ENCODE peak calls at places on chromosome 12, in six cellular contexts. One of them, this sample, is unnamed.

GRCh38 chr12:121187501-121187900 is 22.4 kb upstream of the P2RX4 start:
- DNase-seq in neuronal stem cell: no peak
- DNase-seq in GM23338: no peak
- DNase-seq in SK-N-SH: no peak
- DNase-seq in OCI-LY7: no peak
- DNase-seq in IMR-90: no peak
- DNase-seq in this sample: no peak

GRCh38 chr12:59579616-59580015 is 16.2 kb upstream of the SLC16A7 start:
- DNase-seq in neuronal stem cell: no peak
- DNase-seq in GM23338: no peak
- DNase-seq in SK-N-SH: no peak
- DNase-seq in OCI-LY7: no peak
- DNase-seq in IMR-90: no peak
- DNase-seq in this sample: no peak

GRCh38 chr12:66398931-66399625 is 96.8 kb downstream of the HELB start:
- DNase-seq in neuronal stem cell: no peak
- DNase-seq in GM23338: no peak
- DNase-seq in SK-N-SH: no peak
- DNase-seq in OCI-LY7: no peak
- DNase-seq in IMR-90: peak; percentile 60
- DNase-seq in this sample: no peak

GRCh38 chr12:108305520-108305919 is 33.6 kb downstream of the CMKLR1 start:
- DNase-seq in neuronal stem cell: no peak
- DNase-seq in GM23338: no peak
- DNase-seq in SK-N-SH: peak; percentile 70
- DNase-seq in OCI-LY7: no peak
- DNase-seq in IMR-90: peak; percentile 71
- DNase-seq in this sample: no peak

GRCh38 chr12:124952295-124952694 is 36.6 kb downstream of the DHX37 start:
- DNase-seq in neuronal stem cell: no peak
- DNase-seq in GM23338: no peak
- DNase-seq in SK-N-SH: peak; percentile 21
- DNase-seq in OCI-LY7: no peak
- DNase-seq in IMR-90: no peak
- DNase-seq in this sample: no peak

GRCh38 chr12:90058721-90059120 is 350.1 kb upstream of the ATP2B1 start:
- DNase-seq in neuronal stem cell: no peak
- DNase-seq in GM23338: no peak
- DNase-seq in SK-N-SH: no peak
- DNase-seq in OCI-LY7: no peak
- DNase-seq in IMR-90: peak; percentile 93
- DNase-seq in this sample: no peak

GRCh38 chr12:102874819-102875218 is 42.2 kb downstream of the PAH start:
- DNase-seq in neuronal stem cell: no peak
- DNase-seq in GM23338: no peak
- DNase-seq in SK-N-SH: no peak
- DNase-seq in OCI-LY7: no peak
- DNase-seq in IMR-90: no peak
- DNase-seq in this sample: no peak

GRCh38 chr12:34236073-34236472 is 213.8 kb downstream of the ALG10 start:
- DNase-seq in neuronal stem cell: no peak
- DNase-seq in GM23338: no peak
- DNase-seq in SK-N-SH: no peak
- DNase-seq in OCI-LY7: no peak
- DNase-seq in IMR-90: no peak
- DNase-seq in this sample: no peak

GRCh38 chr12:79818856-79819255 is 116.0 kb downstream of the PPP1R12A start:
- DNase-seq in neuronal stem cell: no peak
- DNase-seq in GM23338: no peak
- DNase-seq in SK-N-SH: no peak
- DNase-seq in OCI-LY7: no peak
- DNase-seq in IMR-90: no peak
- DNase-seq in this sample: no peak

GRCh38 chr12:131783915-131784541 is 44.2 kb upstream of the MMP17 start:
- DNase-seq in neuronal stem cell: no peak
- DNase-seq in GM23338: peak; percentile 79
- DNase-seq in SK-N-SH: no peak
- DNase-seq in OCI-LY7: no peak
- DNase-seq in IMR-90: peak; percentile 86
- DNase-seq in this sample: no peak

GRCh38 chr12:57089259-57090245 is 638 bp downstream of the NAB2 start:
- DNase-seq in neuronal stem cell: no peak
- DNase-seq in GM23338: peak; percentile 49
- DNase-seq in SK-N-SH: peak; percentile 69
- DNase-seq in OCI-LY7: peak; percentile 35
- DNase-seq in IMR-90: peak; percentile 51
- DNase-seq in this sample: peak; percentile 62

DNA sequence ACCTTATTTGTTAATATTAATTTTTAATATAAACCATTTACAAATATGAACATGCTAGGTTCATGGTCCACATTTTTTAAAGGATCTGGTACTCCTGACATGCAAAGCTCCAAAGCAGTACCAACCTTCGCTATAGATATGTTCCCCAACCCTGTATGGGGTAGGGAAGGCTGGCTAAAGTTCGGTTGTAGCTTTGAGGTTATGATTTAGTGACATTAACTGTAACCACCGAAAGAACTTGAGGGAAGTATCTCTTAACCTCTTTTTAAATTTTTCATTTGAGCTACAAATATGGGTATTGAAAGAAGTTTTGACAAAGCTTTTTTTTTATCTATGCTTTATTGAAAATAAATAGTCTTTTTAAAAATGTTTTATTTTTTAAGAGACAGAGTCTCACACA is 115.5 kb downstream of the DYRK2 start:
- DNase-seq in neuronal stem cell: no peak
- DNase-seq in GM23338: no peak
- DNase-seq in SK-N-SH: no peak
- DNase-seq in OCI-LY7: no peak
- DNase-seq in IMR-90: no peak
- DNase-seq in this sample: no peak
- H3K4me2 ChIP-seq in neuronal stem cell: no peak overlapping the region
- H3K4me2 ChIP-seq in GM23338: no peak overlapping the region
- H3K4me2 ChIP-seq in SK-N-SH: no peak overlapping the region
- H3K4me2 ChIP-seq in OCI-LY7: no peak overlapping the region
- H3K4me2 ChIP-seq in IMR-90: no peak overlapping the region
- H3K4me2 ChIP-seq in this sample: no peak overlapping the region

GRCh38 chr12:50617657-50618056 is 112.9 kb downstream of the DIP2B start:
- DNase-seq in neuronal stem cell: no peak
- DNase-seq in GM23338: no peak
- DNase-seq in SK-N-SH: no peak
- DNase-seq in OCI-LY7: no peak
- DNase-seq in IMR-90: no peak
- DNase-seq in this sample: no peak
- H3K27ac ChIP-seq in neuronal stem cell: no peak overlapping the region
- H3K27ac ChIP-seq in GM23338: no peak overlapping the region
- H3K27ac ChIP-seq in SK-N-SH: no peak overlapping the region
- H3K27ac ChIP-seq in OCI-LY7: no peak overlapping the region
- H3K27ac ChIP-seq in IMR-90: no peak overlapping the region
- H3K27ac ChIP-seq in this sample: no peak overlapping the region

GRCh38 chr12:64660237-64661018 is 50.1 kb downstream of the RASSF3 start:
- DNase-seq in neuronal stem cell: no peak
- DNase-seq in GM23338: no peak
- DNase-seq in SK-N-SH: no peak
- DNase-seq in OCI-LY7: no peak
- DNase-seq in IMR-90: no peak
- DNase-seq in this sample: no peak

GRCh38 chr12:64655141-64655540 is 44.8 kb downstream of the RASSF3 start:
- DNase-seq in neuronal stem cell: no peak
- DNase-seq in GM23338: no peak
- DNase-seq in SK-N-SH: no peak
- DNase-seq in OCI-LY7: no peak
- DNase-seq in IMR-90: no peak
- DNase-seq in this sample: no peak

GRCh38 chr12:64663019-64663418 is 52.7 kb downstream of the RASSF3 start:
- DNase-seq in neuronal stem cell: no peak
- DNase-seq in GM23338: no peak
- DNase-seq in SK-N-SH: no peak
- DNase-seq in OCI-LY7: no peak
- DNase-seq in IMR-90: no peak
- DNase-seq in this sample: no peak

GRCh38 chr12:64656429-64656828 is 46.1 kb downstream of the RASSF3 start:
- DNase-seq in neuronal stem cell: no peak
- DNase-seq in GM23338: no peak
- DNase-seq in SK-N-SH: no peak
- DNase-seq in OCI-LY7: no peak
- DNase-seq in IMR-90: no peak
- DNase-seq in this sample: no peak

GRCh38 chr12:64658892-64659481 is 48.7 kb downstream of the RASSF3 start:
- DNase-seq in neuronal stem cell: no peak
- DNase-seq in GM23338: no peak
- DNase-seq in SK-N-SH: no peak
- DNase-seq in OCI-LY7: no peak
- DNase-seq in IMR-90: no peak
- DNase-seq in this sample: no peak
- H3K4me1 ChIP-seq in neuronal stem cell: no peaks in the 10 kb centered on the region
- H3K4me1 ChIP-seq in GM23338: peaks cover 7% of the 10 kb centered on the region
- H3K4me1 ChIP-seq in SK-N-SH: peaks cover 6% of the 10 kb centered on the region
- H3K4me1 ChIP-seq in OCI-LY7: peaks cover 10% of the 10 kb centered on the region
- H3K4me1 ChIP-seq in IMR-90: peaks cover 4% of the 10 kb centered on the region
- H3K4me1 ChIP-seq in this sample: no peaks in the 10 kb centered on the region

GRCh38 chr12:116863275-116863767 is 17.9 kb downstream of the HRK start:
- DNase-seq in neuronal stem cell: no peak
- DNase-seq in GM23338: peak; percentile 82
- DNase-seq in SK-N-SH: peak; percentile 39
- DNase-seq in OCI-LY7: peak; percentile 53
- DNase-seq in IMR-90: peak; percentile 75
- DNase-seq in this sample: peak; percentile 20

GRCh38 chr12:116861331-116861730 is 19.9 kb downstream of the HRK start:
- DNase-seq in neuronal stem cell: no peak
- DNase-seq in GM23338: no peak
- DNase-seq in SK-N-SH: peak; percentile 84
- DNase-seq in OCI-LY7: peak; percentile 92
- DNase-seq in IMR-90: peak; percentile 90
- DNase-seq in this sample: peak; percentile 79

GRCh38 chr12:116867523-116867922 is 13.7 kb downstream of the HRK start:
- DNase-seq in neuronal stem cell: no peak
- DNase-seq in GM23338: peak; percentile 35
- DNase-seq in SK-N-SH: no peak
- DNase-seq in OCI-LY7: no peak
- DNase-seq in IMR-90: no peak
- DNase-seq in this sample: no peak

GRCh38 chr12:116862167-116862566 is 19.1 kb downstream of the HRK start:
- DNase-seq in neuronal stem cell: no peak
- DNase-seq in GM23338: no peak
- DNase-seq in SK-N-SH: no peak
- DNase-seq in OCI-LY7: no peak
- DNase-seq in IMR-90: no peak
- DNase-seq in this sample: no peak

DNA sequence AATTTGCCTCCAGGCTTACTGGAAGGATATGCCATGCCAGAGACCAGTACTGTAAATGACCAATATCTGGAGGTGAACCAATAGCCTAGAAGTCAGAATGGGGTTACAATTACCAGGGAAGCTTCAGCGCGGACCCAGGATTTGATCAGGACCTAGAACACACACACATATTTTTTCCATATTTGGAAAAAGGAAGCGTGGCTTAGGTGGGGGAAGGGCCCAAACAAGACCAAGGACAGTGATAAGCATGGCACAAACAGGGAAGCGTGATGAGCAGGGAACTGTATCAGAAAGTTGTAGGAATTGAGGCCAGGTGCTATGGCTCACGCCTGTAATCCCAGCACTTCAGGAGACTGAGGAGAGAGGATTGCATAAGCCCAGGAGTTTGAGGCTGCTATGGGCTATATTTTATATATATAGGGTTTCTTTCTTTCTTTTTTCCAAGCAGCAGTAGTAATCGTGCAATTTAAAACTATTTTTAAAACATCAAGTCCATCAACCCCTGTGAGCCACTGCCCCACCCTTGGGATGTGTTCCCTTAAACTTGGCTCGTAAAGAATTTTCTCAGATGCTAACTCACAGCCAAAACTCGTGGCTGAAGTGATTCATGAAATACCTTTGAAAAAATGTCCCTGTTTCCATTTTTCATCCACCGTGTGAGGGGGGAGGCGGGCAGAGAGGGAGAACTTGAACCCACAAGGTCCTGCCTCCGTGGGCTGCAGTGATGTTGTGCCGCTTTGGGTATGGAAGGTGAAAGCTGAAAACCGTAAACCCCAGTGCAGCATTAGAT is 16.7 kb downstream of the HRK start:
- DNase-seq in neuronal stem cell: no peak
- DNase-seq in GM23338: no peak
- DNase-seq in SK-N-SH: no peak
- DNase-seq in OCI-LY7: no peak
- DNase-seq in IMR-90: peak; percentile 87
- DNase-seq in this sample: no peak
- H3K4me2 ChIP-seq in neuronal stem cell: no peak overlapping the region
- H3K4me2 ChIP-seq in GM23338: no peak overlapping the region
- H3K4me2 ChIP-seq in SK-N-SH: peak overlapping the region; percentile 27
- H3K4me2 ChIP-seq in OCI-LY7: no peak overlapping the region
- H3K4me2 ChIP-seq in IMR-90: no peak overlapping the region
- H3K4me2 ChIP-seq in this sample: no peak overlapping the region